ENCODE peak calls at places on chromosomes 3 and 15, in four cellular contexts. P, T, E and N are unnamed samples.

GRCh38 chr3:191051037-191051436 is 148.0 kb upstream of the OSTN start:
- DNase-seq in P (no peak), E (no peak), T (peak; percentile 27), N (no peak)

GRCh38 chr3:196670335-196670734 is 30.8 kb downstream of the NRROS start:
- DNase-seq in P (peak; percentile 77), E (no peak), T (peak; percentile 13), N (peak; percentile 38)

GRCh38 chr3:127671523-127672428 is 976 bp upstream of the ABTB1 start:
- DNase-seq in T (peak; percentile 7), P (peak; percentile 93), E (peak; percentile 67), N (no peak)

GRCh38 chr15:58026051-58026450 is 39.5 kb downstream of the ALDH1A2 start:
- DNase-seq in E (no peak), P (no peak), T (no peak), N (no peak)

GRCh38 chr15:95561463-95561862 is 769.0 kb upstream of the NR2F2 start:
- DNase-seq in P (no peak), E (no peak), T (no peak), N (no peak)

GRCh38 chr3:49460188-49460885 is 9.7 kb upstream of the DAG1 start:
- DNase-seq in T (no peak), E (no peak), P (no peak), N (no peak)

GRCh38 chr3:176937546-176937945 is 259.7 kb downstream of the TBL1XR1 start:
- DNase-seq in P (no peak), T (no peak), E (no peak), N (no peak)

GRCh38 chr3:177973241-177973840 is 562.9 kb upstream of the KCNMB2 start:
- DNase-seq in T (no peak), P (no peak), E (no peak), N (no peak)

GRCh38 chr3:8503461-8503860 is 1.8 kb downstream of the LMCD1 start:
- DNase-seq in E (no peak), T (peak; percentile 28), P (no peak), N (no peak)

GRCh38 chr15:60574801-60575631 is 96.1 kb upstream of the ICE2 start:
- DNase-seq in T (peak; percentile 56), E (no peak), P (no peak), N (no peak)

DNA sequence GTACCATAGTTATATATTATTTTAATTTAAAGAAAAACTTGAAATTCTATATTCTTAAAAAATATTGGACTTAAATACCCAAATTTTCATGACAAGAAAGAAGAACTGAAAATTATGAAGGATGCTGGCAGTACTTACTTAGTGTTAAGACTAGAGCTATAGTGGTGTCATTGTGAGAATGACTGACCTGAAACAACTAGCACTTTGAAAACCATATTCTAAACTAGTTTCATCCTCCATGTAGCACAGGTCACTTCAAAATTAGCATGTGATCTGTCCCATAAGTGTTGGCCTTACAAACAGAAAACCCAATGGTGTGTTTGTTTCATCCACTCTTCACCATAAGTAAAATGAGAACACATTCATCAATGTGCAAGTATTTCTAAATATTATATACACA is 208.6 kb downstream of the ZIC4 start:
- DNase-seq in P (no peak), E (no peak), T (no peak), N (no peak)
- TF ChIP-seq POLR2A in P (no peak), E (no peak), T (no peak), N (no peak)

GRCh38 chr3:189490337-189490736 is 140.9 kb upstream of the TP63 start:
- DNase-seq in P (no peak), T (no peak), E (no peak), N (no peak)

GRCh38 chr3:189488241-189488767 is 142.9 kb upstream of the TP63 start:
- DNase-seq in T (no peak), E (no peak), P (no peak), N (no peak)

GRCh38 chr3:189493271-189493670 is 137.9 kb upstream of the TP63 start:
- DNase-seq in T (no peak), E (no peak), P (no peak), N (no peak)

GRCh38 chr3:189494632-189495031 is 136.6 kb upstream of the TP63 start:
- DNase-seq in P (no peak), T (no peak), E (no peak), N (no peak)

DNA sequence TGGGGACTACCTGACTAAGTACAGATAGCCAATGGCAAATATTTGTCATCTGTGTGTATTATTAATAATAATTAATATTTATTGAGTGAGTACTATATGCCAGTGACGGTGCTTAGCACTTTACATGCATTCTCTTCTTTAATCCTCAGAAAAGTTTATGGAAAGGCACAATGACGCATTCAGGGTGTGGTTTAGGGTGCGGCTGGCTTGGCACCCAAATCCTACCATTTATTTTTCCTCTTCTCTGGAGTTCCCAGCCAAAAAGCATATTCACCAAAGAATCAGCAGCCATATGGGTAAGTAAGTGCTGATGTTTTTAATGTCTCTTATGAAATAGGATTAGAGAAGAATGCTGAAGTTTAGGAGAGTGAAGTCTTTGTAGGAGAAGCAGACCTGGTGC is 140.4 kb upstream of the TP63 start:
- DNase-seq in P (no peak), E (no peak), T (no peak), N (no peak)
- H3K27me3 ChIP-seq in P (no peaks in the 10 kb centered on the region), E (no peaks in the 10 kb centered on the region), T (no peaks in the 10 kb centered on the region), N (no peaks in the 10 kb centered on the region)

GRCh38 chr3:94070341-94070911 is 7.6 kb downstream of the NSUN3 start:
- DNase-seq in E (no peak), T (no peak), P (no peak), N (no peak)
- TF ChIP-seq POLR2A in E (no peak), T (no peak), P (no peak), N (no peak)

GRCh38 chr3:50671331-50671730 is 3.4 kb upstream of the DOCK3 start:
- DNase-seq in P (no peak), T (peak; percentile 43), E (no peak), N (no peak)

GRCh38 chr3:50675179-50676030 is 678 bp downstream of the DOCK3 start:
- DNase-seq in P (peak; percentile 81), E (peak; percentile 37), T (no peak), N (peak; percentile 60)

GRCh38 chr3:50673937-50674336 is 790 bp upstream of the DOCK3 start:
- DNase-seq in T (no peak), E (no peak), P (no peak), N (no peak)

GRCh38 chr3:50674349-50675178 is at the start of gene DOCK3:
- DNase-seq in P (peak; percentile 86), T (peak; percentile 59), E (peak; percentile 67), N (peak; percentile 73)

DNA sequence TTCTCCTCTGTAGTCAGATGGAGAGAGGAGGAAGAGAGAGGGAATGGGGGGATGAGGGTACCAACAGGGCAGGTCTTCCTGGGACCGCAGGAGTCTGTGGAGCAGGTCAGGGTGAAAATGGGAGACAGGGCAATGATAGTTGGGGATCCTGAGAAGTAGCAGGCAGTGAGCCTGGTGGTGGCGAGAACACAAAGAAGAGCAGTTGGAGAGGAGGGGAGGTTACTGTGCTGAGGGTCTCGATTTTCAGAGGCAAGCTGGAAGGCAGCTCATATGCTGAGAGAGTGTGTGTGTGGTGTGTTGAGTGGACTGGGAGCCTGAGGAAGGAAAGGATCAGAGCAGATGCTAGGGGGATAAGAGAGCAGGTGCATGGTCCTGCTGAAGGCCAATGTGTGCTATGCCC is 2.1 kb upstream of the DOCK3 start:
- DNase-seq in P (no peak), E (no peak), T (no peak), N (no peak)
- H3K27me3 ChIP-seq in P (peaks cover 6% of the 10 kb centered on the region), E (no peaks in the 10 kb centered on the region), T (peaks cover 70% of the 10 kb centered on the region), N (no peaks in the 10 kb centered on the region)

GRCh38 chr15:63596666-63597032 is 538 bp upstream of the FBXL22 start:
- DNase-seq in T (no peak), P (no peak), E (no peak), N (no peak)

GRCh38 chr15:63593705-63594671 is 3.2 kb upstream of the FBXL22 start:
- DNase-seq in P (no peak), T (no peak), E (no peak), N (no peak)

GRCh38 chr15:63597033-63597790 is at the start of gene FBXL22:
- DNase-seq in P (no peak), T (no peak), E (peak; percentile 57), N (no peak)

GRCh38 chr15:63595688-63596087 is 1.5 kb upstream of the FBXL22 start:
- DNase-seq in T (no peak), P (no peak), E (no peak), N (no peak)

DNA sequence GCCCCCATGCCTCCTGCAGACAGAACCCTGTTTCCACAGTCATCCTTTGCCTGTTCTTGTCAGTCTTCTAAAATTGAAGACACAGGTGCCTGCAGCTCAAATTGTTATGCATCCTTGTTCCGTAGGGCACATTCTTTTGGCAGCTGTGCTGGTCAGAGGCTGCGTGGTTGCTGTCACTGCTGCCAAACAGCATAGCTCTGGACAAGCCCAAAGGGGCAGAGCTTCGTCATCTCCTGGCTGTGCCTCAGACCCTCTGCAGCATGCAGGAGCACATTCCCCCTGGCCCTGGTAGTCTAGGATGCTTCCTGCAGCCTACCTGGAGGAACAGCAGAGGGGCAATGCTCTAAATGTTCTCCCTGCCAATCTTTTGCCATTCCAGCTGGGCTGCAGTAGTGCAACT is 2.1 kb upstream of the FBXL22 start:
- DNase-seq in P (no peak), E (no peak), T (no peak), N (no peak)
- TF ChIP-seq POLR2A in P (no peak), E (no peak), T (no peak), N (no peak)

DNA sequence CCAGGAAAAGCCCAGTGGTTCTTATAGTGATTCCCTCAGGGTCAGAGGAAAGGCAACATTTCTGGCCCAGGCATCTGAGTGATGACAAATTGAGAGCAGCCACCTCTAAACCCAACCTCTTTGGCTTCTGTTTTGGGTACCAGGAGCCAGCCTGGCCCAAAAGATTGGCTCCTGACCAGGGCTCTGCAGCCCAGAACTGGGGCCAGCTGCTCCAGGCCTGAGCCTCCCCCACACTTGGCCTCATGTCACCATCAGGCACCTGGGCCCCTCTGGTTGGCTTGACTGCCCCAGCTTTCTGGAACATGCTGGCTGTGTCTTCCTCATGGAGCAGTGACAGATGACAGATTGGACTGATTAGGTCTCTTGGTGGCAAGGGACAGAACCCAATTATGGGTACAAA is 26.0 kb upstream of the HCN4 start:
- DNase-seq in P (no peak), E (no peak), T (no peak), N (no peak)
- H3K27me3 ChIP-seq in P (no peaks in the 10 kb centered on the region), E (no peaks in the 10 kb centered on the region), T (no peaks in the 10 kb centered on the region), N (no peaks in the 10 kb centered on the region)

GRCh38 chr3:141368062-141368924 is at the start of gene ZBTB38:
- DNase-seq in T (peak; percentile 91), E (peak; percentile 87), P (peak; percentile 87), N (peak; percentile 92)
- TF ChIP-seq POLR2A in T (peak; percentile 62), E (peak; percentile 57), P (no peak), N (peak; percentile 54)

GRCh38 chr3:171776839-171777607 is 33.3 kb downstream of the PLD1 start:
- DNase-seq in P (no peak), E (no peak), T (peak; percentile 53), N (no peak)
- H3K27me3 ChIP-seq in P (no peaks in the 10 kb centered on the region), E (no peaks in the 10 kb centered on the region), T (no peaks in the 10 kb centered on the region), N (no peaks in the 10 kb centered on the region)

DNA sequence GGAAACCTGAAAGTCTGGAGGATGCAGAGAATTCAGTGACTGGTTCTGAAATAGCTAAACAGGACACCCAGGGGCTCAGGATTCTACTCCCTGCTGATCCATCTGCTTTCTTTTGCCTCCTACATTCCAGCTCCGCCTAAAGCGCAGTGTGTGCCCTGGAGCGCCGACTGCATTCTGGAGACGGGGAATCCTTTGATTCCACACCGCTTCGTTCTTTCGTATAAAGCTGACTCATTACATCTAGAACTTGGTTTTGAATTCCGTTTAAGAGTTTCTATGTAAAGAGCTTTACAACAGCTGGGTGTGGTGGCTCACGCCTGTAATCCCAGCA is 61.8 kb downstream of the SENP2 start:
- DNase-seq in P (no peak), E (no peak), T (no peak), N (no peak)
- TF ChIP-seq POLR2A in P (no peak), E (no peak), T (no peak), N (no peak)

GRCh38 chr3:45798034-45798433 is 1.7 kb upstream of the SLC6A20 start:
- DNase-seq in P (no peak), E (no peak), T (no peak), N (no peak)
- H3K27me3 ChIP-seq in P (peaks cover 4% of the 10 kb centered on the region), E (no peaks in the 10 kb centered on the region), T (peaks cover 52% of the 10 kb centered on the region), N (no peaks in the 10 kb centered on the region)